ENCODE peak calls at places on chromosomes 7 and 10, in five cellular contexts. One of them, this sample, is unnamed.

GRCh38 chr10:14705548-14706234 is 69.0 kb downstream of the FAM107B start:
- DNase-seq in suprapubic skin: no peak
- DNase-seq in CD8-positive, alpha-beta T cell: no peak
- DNase-seq in gastrocnemius medialis: no peak
- DNase-seq in neural progenitor cell: no peak
- DNase-seq in this sample: no peak

GRCh38 chr7:84647797-84648762 is 453.5 kb upstream of the SEMA3A start:
- DNase-seq in suprapubic skin: no peak
- DNase-seq in CD8-positive, alpha-beta T cell: no peak
- DNase-seq in gastrocnemius medialis: no peak
- DNase-seq in neural progenitor cell: no peak
- DNase-seq in this sample: no peak

GRCh38 chr10:114271779-114272167 is 32.7 kb downstream of the VWA2 start:
- DNase-seq in suprapubic skin: peak
- DNase-seq in CD8-positive, alpha-beta T cell: no peak
- DNase-seq in gastrocnemius medialis: peak
- DNase-seq in neural progenitor cell: no peak
- DNase-seq in this sample: no peak

GRCh38 chr10:107072028-107072427 is 92.5 kb downstream of the SORCS1 start:
- DNase-seq in suprapubic skin: no peak
- DNase-seq in CD8-positive, alpha-beta T cell: no peak
- DNase-seq in gastrocnemius medialis: no peak
- DNase-seq in neural progenitor cell: no peak
- DNase-seq in this sample: no peak

GRCh38 chr7:128858380-128859231 is 4.0 kb upstream of the ATP6V1F start:
- DNase-seq in suprapubic skin: no peak
- DNase-seq in CD8-positive, alpha-beta T cell: no peak
- DNase-seq in gastrocnemius medialis: no peak
- DNase-seq in neural progenitor cell: no peak
- DNase-seq in this sample: no peak

GRCh38 chr7:105654095-105654686 is 72.9 kb upstream of the EFCAB10 start:
- DNase-seq in suprapubic skin: no peak
- DNase-seq in CD8-positive, alpha-beta T cell: no peak
- DNase-seq in gastrocnemius medialis: no peak
- DNase-seq in neural progenitor cell: no peak
- DNase-seq in this sample: no peak

GRCh38 chr10:34503704-34504103 is 311.4 kb downstream of the PARD3 start:
- DNase-seq in suprapubic skin: no peak
- DNase-seq in CD8-positive, alpha-beta T cell: no peak
- DNase-seq in gastrocnemius medialis: no peak
- DNase-seq in neural progenitor cell: no peak
- DNase-seq in this sample: no peak

GRCh38 chr10:120996456-120997053 is 145.4 kb downstream of the WDR11 start:
- DNase-seq in suprapubic skin: no peak
- DNase-seq in CD8-positive, alpha-beta T cell: no peak
- DNase-seq in gastrocnemius medialis: no peak
- DNase-seq in neural progenitor cell: no peak
- DNase-seq in this sample: no peak

GRCh38 chr7:134865001-134865845 is 85.8 kb downstream of the CALD1 start:
- DNase-seq in suprapubic skin: no peak
- DNase-seq in CD8-positive, alpha-beta T cell: peak
- DNase-seq in gastrocnemius medialis: no peak
- DNase-seq in neural progenitor cell: peak
- DNase-seq in this sample: no peak

GRCh38 chr10:11110499-11110898 is 92.8 kb downstream of the CELF2 start:
- DNase-seq in suprapubic skin: no peak
- DNase-seq in CD8-positive, alpha-beta T cell: no peak
- DNase-seq in gastrocnemius medialis: no peak
- DNase-seq in neural progenitor cell: peak
- DNase-seq in this sample: no peak

DNA sequence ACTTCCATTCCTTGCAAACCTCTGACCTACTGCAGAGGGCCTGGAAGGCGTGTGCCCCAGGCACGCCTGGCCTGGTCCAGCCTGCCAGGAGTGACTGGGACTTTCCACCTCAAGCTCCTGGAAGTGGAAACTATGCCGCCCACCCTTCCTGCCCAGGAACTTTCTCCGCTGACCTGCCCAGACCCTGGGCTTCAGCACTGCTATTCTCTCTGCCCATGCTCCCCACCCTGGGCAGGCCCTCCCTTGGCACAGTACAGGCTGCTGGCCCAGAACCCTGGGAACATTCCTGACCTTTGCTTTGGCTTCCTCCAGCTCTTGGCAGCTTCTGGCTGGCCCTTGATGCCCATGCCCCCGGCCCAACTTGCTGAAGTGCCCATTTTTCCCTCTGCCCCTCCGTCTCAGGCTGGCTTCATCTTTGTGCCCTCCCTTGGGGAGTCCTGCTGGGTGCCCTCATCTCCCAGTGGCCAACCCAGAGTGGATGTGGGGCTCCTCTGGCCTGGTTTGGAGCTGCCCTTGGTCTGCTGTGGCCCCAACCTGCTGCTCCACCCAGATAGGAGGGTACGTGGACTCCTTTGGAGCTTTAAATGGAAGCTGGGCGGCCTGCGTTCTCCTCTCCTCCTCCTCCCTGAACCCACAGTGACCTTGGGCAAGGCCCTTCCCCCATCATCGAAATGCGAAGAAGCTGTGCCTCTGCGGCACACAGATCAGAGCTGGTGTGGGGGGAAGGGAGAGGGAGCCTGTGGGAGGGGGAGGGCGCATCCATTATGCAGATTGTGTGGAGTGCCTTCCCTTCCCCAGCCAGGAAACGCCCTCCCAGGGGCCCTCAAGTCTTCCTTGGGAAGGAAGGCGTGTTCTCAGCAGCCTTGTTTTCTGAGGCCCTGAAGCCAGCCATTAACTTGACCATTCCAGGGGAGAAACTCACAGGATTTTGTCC is 3.4 kb downstream of the MMRN2 start:
- DNase-seq in suprapubic skin: peak
- DNase-seq in CD8-positive, alpha-beta T cell: no peak
- DNase-seq in gastrocnemius medialis: no peak
- DNase-seq in neural progenitor cell: peak
- DNase-seq in this sample: no peak
- TF ChIP-seq CTCF in suprapubic skin: no peak
- TF ChIP-seq CTCF in CD8-positive, alpha-beta T cell: no peak
- TF ChIP-seq CTCF in gastrocnemius medialis: no peak
- TF ChIP-seq CTCF in neural progenitor cell: no peak
- TF ChIP-seq CTCF in this sample: no peak

GRCh38 chr10:21533577-21534475 is at the start of gene MLLT10:
- DNase-seq in suprapubic skin: peak
- DNase-seq in CD8-positive, alpha-beta T cell: peak
- DNase-seq in gastrocnemius medialis: peak
- DNase-seq in neural progenitor cell: peak
- DNase-seq in this sample: peak
- TF ChIP-seq CTCF in suprapubic skin: peak
- TF ChIP-seq CTCF in CD8-positive, alpha-beta T cell: peak
- TF ChIP-seq CTCF in gastrocnemius medialis: peak
- TF ChIP-seq CTCF in neural progenitor cell: peak
- TF ChIP-seq CTCF in this sample: no peak

DNA sequence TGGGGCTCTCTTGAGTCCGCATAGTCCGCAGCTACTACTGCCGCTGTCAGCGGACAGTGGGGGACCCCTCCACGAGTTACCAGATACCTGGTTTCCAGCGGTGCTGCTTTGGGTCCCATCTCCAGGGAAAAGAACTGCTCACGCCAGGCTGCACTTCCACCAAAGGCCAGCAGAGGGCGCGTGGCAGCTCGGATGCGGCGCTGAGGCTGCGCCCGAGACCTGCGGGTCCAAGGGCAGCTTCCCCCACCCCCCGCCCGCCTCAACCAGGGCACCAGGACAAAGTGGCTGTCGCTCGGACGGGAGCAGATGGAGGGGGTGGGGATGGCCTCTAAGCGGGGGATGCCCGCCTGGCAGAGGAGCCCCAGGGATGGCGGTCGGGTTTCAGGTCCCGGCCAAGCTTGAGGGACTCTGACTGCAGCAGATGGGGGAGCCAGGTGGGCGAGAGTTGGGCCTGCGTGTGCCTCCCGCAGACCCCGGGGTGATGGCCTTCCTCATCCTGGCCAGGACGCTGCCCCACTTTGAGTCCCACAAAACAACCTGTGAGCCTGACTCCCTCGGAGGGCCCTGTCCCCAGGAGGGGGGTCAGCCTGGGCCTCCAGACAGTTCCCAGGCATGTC is 23.8 kb upstream of the ZNF735 start:
- DNase-seq in suprapubic skin: no peak
- DNase-seq in CD8-positive, alpha-beta T cell: peak
- DNase-seq in gastrocnemius medialis: no peak
- DNase-seq in neural progenitor cell: no peak
- DNase-seq in this sample: no peak
- TF ChIP-seq CTCF in suprapubic skin: peak
- TF ChIP-seq CTCF in CD8-positive, alpha-beta T cell: peak
- TF ChIP-seq CTCF in gastrocnemius medialis: peak
- TF ChIP-seq CTCF in neural progenitor cell: peak
- TF ChIP-seq CTCF in this sample: no peak

GRCh38 chr10:92848441-92849233 is at the start of gene EXOC6:
- DNase-seq in suprapubic skin: peak
- DNase-seq in CD8-positive, alpha-beta T cell: peak
- DNase-seq in gastrocnemius medialis: peak
- DNase-seq in neural progenitor cell: peak
- DNase-seq in this sample: peak
- TF ChIP-seq CTCF in suprapubic skin: no peak
- TF ChIP-seq CTCF in CD8-positive, alpha-beta T cell: no peak
- TF ChIP-seq CTCF in gastrocnemius medialis: peak
- TF ChIP-seq CTCF in neural progenitor cell: peak
- TF ChIP-seq CTCF in this sample: no peak

GRCh38 chr7:155003215-155003999 is 483 bp upstream of the PAXIP1 start:
- DNase-seq in suprapubic skin: peak
- DNase-seq in CD8-positive, alpha-beta T cell: peak
- DNase-seq in gastrocnemius medialis: peak
- DNase-seq in neural progenitor cell: peak
- DNase-seq in this sample: peak

GRCh38 chr7:155002411-155003214 is at the start of gene PAXIP1:
- DNase-seq in suprapubic skin: peak
- DNase-seq in CD8-positive, alpha-beta T cell: peak
- DNase-seq in gastrocnemius medialis: peak
- DNase-seq in neural progenitor cell: peak
- DNase-seq in this sample: peak

GRCh38 chr7:155009570-155010157 is 6.7 kb upstream of the PAXIP1 start:
- DNase-seq in suprapubic skin: no peak
- DNase-seq in CD8-positive, alpha-beta T cell: no peak
- DNase-seq in gastrocnemius medialis: no peak
- DNase-seq in neural progenitor cell: peak
- DNase-seq in this sample: no peak

GRCh38 chr7:155011081-155011480 is 8.2 kb upstream of the PAXIP1 start:
- DNase-seq in suprapubic skin: no peak
- DNase-seq in CD8-positive, alpha-beta T cell: no peak
- DNase-seq in gastrocnemius medialis: no peak
- DNase-seq in neural progenitor cell: no peak
- DNase-seq in this sample: no peak

GRCh38 chr7:155007947-155008346 is 5.0 kb upstream of the PAXIP1 start:
- DNase-seq in suprapubic skin: no peak
- DNase-seq in CD8-positive, alpha-beta T cell: peak
- DNase-seq in gastrocnemius medialis: no peak
- DNase-seq in neural progenitor cell: peak
- DNase-seq in this sample: no peak
- TF ChIP-seq CTCF in suprapubic skin: no peak
- TF ChIP-seq CTCF in CD8-positive, alpha-beta T cell: no peak
- TF ChIP-seq CTCF in gastrocnemius medialis: no peak
- TF ChIP-seq CTCF in neural progenitor cell: peak
- TF ChIP-seq CTCF in this sample: no peak

DNA sequence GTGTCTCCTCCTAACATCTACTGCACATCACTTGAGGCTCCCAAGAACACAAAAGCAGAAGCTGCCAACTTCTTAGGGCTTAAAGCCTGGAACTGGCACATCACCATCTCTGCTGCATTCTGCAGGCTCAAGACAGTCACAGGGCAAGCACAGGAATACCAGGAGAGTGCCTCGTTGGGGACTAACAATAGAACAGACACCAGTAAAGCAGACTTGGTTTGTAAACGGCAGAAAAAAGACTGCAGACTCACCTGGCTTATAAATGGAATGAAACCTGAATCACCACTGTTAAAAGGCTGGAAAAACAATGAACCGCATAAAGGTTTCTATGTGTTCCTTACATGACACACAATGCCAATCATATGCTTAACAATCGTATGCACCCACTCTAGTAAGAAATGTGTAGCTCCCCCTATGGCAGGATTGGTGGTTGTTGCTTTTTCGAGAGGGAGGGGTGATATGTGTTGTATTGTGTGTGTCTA is 12.8 kb downstream of the RHEB start:
- DNase-seq in suprapubic skin: no peak
- DNase-seq in CD8-positive, alpha-beta T cell: no peak
- DNase-seq in gastrocnemius medialis: peak
- DNase-seq in neural progenitor cell: no peak
- DNase-seq in this sample: no peak
- TF ChIP-seq CTCF in suprapubic skin: no peak
- TF ChIP-seq CTCF in CD8-positive, alpha-beta T cell: no peak
- TF ChIP-seq CTCF in gastrocnemius medialis: no peak
- TF ChIP-seq CTCF in neural progenitor cell: peak
- TF ChIP-seq CTCF in this sample: no peak

DNA sequence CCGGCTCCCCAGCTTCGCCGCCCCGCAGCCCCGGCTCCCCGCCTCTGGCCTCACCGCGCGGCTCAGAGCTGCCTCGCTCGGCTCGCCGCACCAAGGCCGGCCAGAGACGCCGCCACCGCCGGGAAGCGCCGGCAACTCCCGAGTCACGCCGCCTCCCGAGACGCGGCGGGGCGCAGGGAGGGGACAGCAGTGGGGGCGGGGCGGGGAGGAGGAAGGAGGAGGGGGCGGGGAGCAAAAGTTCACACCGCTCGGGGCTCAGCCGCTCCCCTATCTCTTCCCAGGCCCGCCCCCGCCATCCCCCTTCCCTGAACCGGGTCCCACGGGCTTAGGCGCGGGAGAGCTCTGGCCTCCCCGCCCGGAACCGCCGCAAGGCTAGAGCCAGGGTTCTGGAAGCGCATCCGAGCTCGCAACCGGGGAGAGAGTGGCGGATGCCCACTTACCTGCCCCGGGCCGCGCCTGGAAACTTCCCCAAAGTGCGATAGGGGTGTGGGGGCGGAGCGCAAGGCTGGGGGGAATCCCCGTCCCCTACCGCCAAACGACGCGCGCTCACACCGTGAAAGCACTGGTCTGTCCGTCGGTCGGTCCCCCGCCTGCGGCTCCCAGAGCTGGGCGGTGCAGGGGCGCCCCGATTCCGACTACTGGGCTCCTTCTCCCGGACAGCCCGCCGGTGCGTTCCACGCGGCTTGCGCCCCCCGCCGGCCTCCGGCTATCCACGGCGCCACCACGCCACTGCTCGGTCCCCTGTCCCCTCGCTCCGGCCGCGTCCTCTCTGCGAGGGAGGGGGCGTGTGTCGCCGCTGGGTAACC is 925 bp downstream of the CHST15 start:
- DNase-seq in suprapubic skin: no peak
- DNase-seq in CD8-positive, alpha-beta T cell: no peak
- DNase-seq in gastrocnemius medialis: peak
- DNase-seq in neural progenitor cell: peak
- DNase-seq in this sample: peak
- TF ChIP-seq CTCF in suprapubic skin: no peak
- TF ChIP-seq CTCF in CD8-positive, alpha-beta T cell: no peak
- TF ChIP-seq CTCF in gastrocnemius medialis: peak
- TF ChIP-seq CTCF in neural progenitor cell: peak
- TF ChIP-seq CTCF in this sample: no peak